ENCODE peak calls at places on chromosomes 16 and 17, in eight cellular contexts. K, B, G, T, Z, W, Y and U are unnamed samples.

GRCh38 chr16:75262104-75262799 is 10.8 kb upstream of the BCAR1 start:
- DNase-seq in Z (no peak), G (no peak), W (no peak), B (no peak), T (no peak), K (no peak), Y (no peak), U (no peak)

GRCh38 chr17:77546772-77547201 is 406.0 kb downstream of the SEC14L1 start:
- DNase-seq in Z (no peak), G (no peak), W (no peak), B (no peak), Y (no peak), T (no peak), K (no peak), U (peak; percentile 54)

GRCh38 chr16:17930280-17930679 is 406.3 kb downstream of the NPIPA8 start:
- DNase-seq in Z (no peak), G (no peak), W (no peak), K (no peak), B (no peak), Y (no peak), T (no peak), U (no peak)

GRCh38 chr17:35460354-35460851 is 11.8 kb upstream of the SLFN13 start:
- DNase-seq in G (peak; percentile 61), T (no peak), W (no peak), Y (no peak), Z (peak; percentile 4), B (no peak), K (no peak), U (peak; percentile 59)

GRCh38 chr16:3520398-3520797 is 19.6 kb downstream of the CLUAP1 start:
- DNase-seq in G (no peak), T (no peak), W (peak; percentile 85), K (no peak), Z (peak; percentile 39), B (no peak), Y (peak; percentile 38), U (no peak)

GRCh38 chr17:49798182-49798581 is 9.7 kb downstream of the KAT7 start:
- DNase-seq in B (no peak), Z (no peak), Y (no peak), T (no peak), K (no peak), W (no peak), G (no peak), U (no peak)

GRCh38 chr16:67108489-67108888 is 1.3 kb upstream of the PHAF1 start:
- DNase-seq in T (no peak), G (no peak), W (no peak), K (no peak), B (no peak), Z (no peak), Y (no peak), U (no peak)

GRCh38 chr17:65515959-65516948 is 45.2 kb downstream of the AXIN2 start:
- DNase-seq in Y (no peak), K (no peak), Z (peak; percentile 54), T (no peak), W (peak; percentile 54), B (no peak), G (no peak), U (no peak)

GRCh38 chr17:81923302-81924260 is 4.0 kb downstream of the MAFG start:
- DNase-seq in B (peak; percentile 61), K (peak; percentile 67), G (no peak), T (no peak), W (peak; percentile 52), Z (peak; percentile 85), Y (peak; percentile 45), U (no peak)

GRCh38 chr16:77967054-77968035 is 55.0 kb upstream of the CLEC3A start:
- DNase-seq in T (no peak), Y (no peak), K (no peak), B (no peak), W (no peak), G (no peak), Z (no peak), U (peak; percentile 62)

GRCh38 chr16:86302710-86303109 is 207.6 kb upstream of the FOXF1 start:
- DNase-seq in Z (no peak), W (no peak), K (no peak), B (no peak), Y (no peak), G (no peak), T (no peak), U (no peak)